ENCODE peak calls at places on chromosomes 5 and 9, in seven cellular contexts. U is stromal cell of bone marrow, L is endodermal cell, F is lung, O is NCI-H1092 treated with DMSO at 0.1 percent for 48 hours, S is MCF 10A, D is NCI-H2029. Y is an unnamed sample.

GRCh38 chr5:149581192-149581861 is at the start of gene ARHGEF37:
- DNase-seq in U (no peak), L (peak), F (peak), D (peak), O (peak), S (peak), Y (no peak)

GRCh38 chr5:143837306-143837848 is 25.4 kb downstream of the HMHB1 start:
- DNase-seq in O (peak), L (no peak), S (no peak), U (peak), D (peak), F (no peak), Y (peak)

GRCh38 chr5:16774806-16775205 is 158.0 kb upstream of the RETREG1 start:
- DNase-seq in S (no peak), U (no peak), O (peak), F (no peak), D (peak), L (no peak), Y (no peak)

GRCh38 chr9:127004946-127005769 is 90.6 kb downstream of the RALGPS1 start:
- DNase-seq in U (peak), F (no peak), D (no peak), S (peak), L (no peak), O (no peak), Y (peak)

GRCh38 chr9:74777136-74777879 is 110.4 kb downstream of the TRPM6 start:
- DNase-seq in D (peak), S (peak), U (peak), O (peak), L (peak), F (peak), Y (peak)

GRCh38 chr9:79382468-79382867 is 189.3 kb upstream of the TLE4 start:
- DNase-seq in U (no peak), L (peak), O (no peak), S (peak), D (peak), F (no peak), Y (peak)

GRCh38 chr9:127521919-127522304 is 70.6 kb downstream of the LRSAM1 start:
- DNase-seq in U (no peak), D (no peak), F (no peak), L (no peak), S (peak), O (no peak), Y (peak)

GRCh38 chr9:114366334-114367128 is 21.3 kb downstream of the AKNA start:
- DNase-seq in O (no peak), D (no peak), F (no peak), L (no peak), S (peak), U (peak), Y (peak)

GRCh38 chr5:154197801-154198461 is 7.4 kb downstream of the GALNT10 start:
- DNase-seq in S (peak), F (peak), U (no peak), D (peak), O (peak), L (no peak), Y (peak)

GRCh38 chr5:151471276-151471675 is 23.9 kb downstream of the SLC36A1 start:
- DNase-seq in O (peak), L (no peak), S (no peak), U (no peak), F (no peak), D (peak), Y (no peak)

GRCh38 chr9:26684029-26684428 is 208.6 kb downstream of the CAAP1 start:
- DNase-seq in L (no peak), O (no peak), D (no peak), U (no peak), S (no peak), F (no peak), Y (no peak)

GRCh38 chr9:135736979-135737839 is 35.2 kb downstream of the KCNT1 start:
- DNase-seq in F (no peak), U (no peak), S (no peak), O (no peak), L (no peak), D (no peak), Y (no peak)

GRCh38 chr5:60945760-60946253 is 802 bp downstream of the NDUFAF2 start:
- DNase-seq in F (peak), S (peak), O (peak), U (peak), D (no peak), L (peak), Y (peak)

GRCh38 chr5:36606437-36607113 is at the start of gene SLC1A3:
- DNase-seq in U (peak), F (peak), D (no peak), L (peak), S (peak), O (no peak), Y (peak)

GRCh38 chr9:114560956-114561355 is 26.6 kb upstream of the ATP6V1G1 start:
- DNase-seq in D (no peak), O (no peak), L (no peak), U (no peak), F (no peak), S (no peak), Y (no peak)

GRCh38 chr5:150284311-150284710 is 5.3 kb downstream of the CAMK2A start:
- DNase-seq in D (no peak), U (no peak), S (no peak), O (no peak), F (no peak), L (no peak), Y (no peak)

GRCh38 chr5:112388010-112388553 is 31.0 kb downstream of the EPB41L4A start:
- DNase-seq in L (no peak), S (no peak), D (no peak), U (no peak), F (no peak), O (no peak), Y (no peak)

GRCh38 chr9:36191290-36191645 is 547 bp downstream of the CLTA start:
- DNase-seq in S (peak), O (peak), U (no peak), F (peak), L (peak), D (no peak), Y (no peak)

GRCh38 chr5:102740515-102740914 is 14.6 kb upstream of the PAM start:
- DNase-seq in O (no peak), D (no peak), U (no peak), F (no peak), L (no peak), S (no peak), Y (no peak)

GRCh38 chr9:77399964-77400363 is 222.6 kb downstream of the VPS13A start:
- DNase-seq in S (no peak), D (no peak), L (no peak), F (no peak), U (no peak), O (no peak), Y (no peak)

GRCh38 chr5:139678751-139679750 is 30.9 kb downstream of the CXXC5 start:
- DNase-seq in D (no peak), U (no peak), L (no peak), F (no peak), O (no peak), S (no peak), Y (no peak)

GRCh38 chr9:136147038-136147889 is 28.6 kb upstream of the TMEM250 start:
- DNase-seq in S (no peak), L (no peak), O (no peak), U (no peak), F (no peak), D (no peak), Y (no peak)

Y was measured in HT1080.